ENCODE peak calls at places on chromosome 7, in four cellular contexts. R is cardiac fibroblast, C is psoas muscle, O is retinal pigment epithelial cell. E is an unnamed sample.
A peak's percentile ranks its signal among the peaks of the same experiment; 100 is the strongest.

GRCh38 chr7:98879198-98879988 is 1.1 kb downstream of the TRRAP start:
- DNase-seq in R (peak; percentile 31), C (no peak), O (no peak), E (no peak)

GRCh38 chr7:39720586-39720985 is 97.2 kb downstream of the RALA start:
- DNase-seq in R (no peak), C (no peak), O (no peak), E (no peak)

GRCh38 chr7:101815826-101816488 is 1.5 kb upstream of the CUX1 start:
- DNase-seq in R (peak; percentile 79), C (peak; percentile 87), O (no peak), E (no peak)

GRCh38 chr7:140375808-140376730 is 22.3 kb downstream of the SLC37A3 start:
- DNase-seq in R (no peak), C (no peak), O (no peak), E (no peak)

GRCh38 chr7:80508440-80508839 is 3.4 kb downstream of the GNAT3 start:
- DNase-seq in R (peak; percentile 31), C (no peak), O (peak; percentile 13), E (peak; percentile 42)

GRCh38 chr7:134515569-134516468 is 11.5 kb upstream of the AKR1B10 start:
- DNase-seq in R (peak; percentile 97), C (no peak), O (peak; percentile 78), E (peak; percentile 66)

GRCh38 chr7:2165610-2166594 is 66.8 kb downstream of the MAD1L1 start:
- DNase-seq in R (no peak), C (peak; percentile 67), O (no peak), E (no peak)

GRCh38 chr7:149625339-149625946 is 127.8 kb upstream of the ZNF746 start:
- DNase-seq in R (peak; percentile 79), C (peak; percentile 69), O (no peak), E (peak; percentile 21)

GRCh38 chr7:88132725-88133124 is 87.1 kb downstream of the SRI start:
- DNase-seq in R (no peak), C (no peak), O (no peak), E (no peak)

GRCh38 chr7:5586279-5586962 is 162.8 kb upstream of the TNRC18 start:
- DNase-seq in R (no peak), C (no peak), O (no peak), E (no peak)

GRCh38 chr7:4739528-4739992 is 35.9 kb upstream of the AP5Z1 start:
- DNase-seq in R (peak; percentile 81), C (peak; percentile 84), O (no peak), E (no peak)

GRCh38 chr7:75732764-75733630 is 5.7 kb downstream of the HIP1 start:
- DNase-seq in R (peak; percentile 84), C (peak; percentile 58), O (no peak), E (peak; percentile 59)

GRCh38 chr7:43018446-43018845 is 86.3 kb downstream of the MRPL32 start:
- DNase-seq in R (peak; percentile 54), C (no peak), O (no peak), E (no peak)

GRCh38 chr7:37225255-37226012 is 223.2 kb downstream of the ELMO1 start:
- DNase-seq in R (no peak), C (no peak), O (no peak), E (no peak)

GRCh38 chr7:112937651-112938390 is 147.6 kb upstream of the TMEM168 start:
- DNase-seq in R (peak; percentile 63), C (no peak), O (no peak), E (no peak)

GRCh38 chr7:99949645-99950228 is 20.3 kb upstream of the GJC3 start:
- DNase-seq in R (peak; percentile 44), C (no peak), O (no peak), E (no peak)

GRCh38 chr7:33903770-33904679 is 1.3 kb upstream of the BMPER start:
- DNase-seq in R (peak; percentile 57), C (peak; percentile 81), O (no peak), E (no peak)

GRCh38 chr7:138865843-138866242 is 67.8 kb upstream of the ATP6V0A4 start:
- DNase-seq in R (no peak), C (no peak), O (no peak), E (no peak)

GRCh38 chr7:46478046-46478445 is 557.0 kb upstream of the IGFBP3 start:
- DNase-seq in R (peak; percentile 66), C (no peak), O (no peak), E (peak; percentile 67)

GRCh38 chr7:1514993-1515392 is 10.8 kb upstream of the INTS1 start:
- DNase-seq in R (peak; percentile 47), C (no peak), O (no peak), E (no peak)

GRCh38 chr7:78472519-78472918 is 673.9 kb downstream of the PHTF2 start:
- DNase-seq in R (peak; percentile 63), C (no peak), O (no peak), E (peak; percentile 35)

GRCh38 chr7:148442933-148443332 is 147.6 kb upstream of the C7orf33 start:
- DNase-seq in R (no peak), C (no peak), O (no peak), E (no peak)

GRCh38 chr7:157872447-157872846 is 535.6 kb downstream of the DNAJB6 start:
- DNase-seq in R (no peak), C (no peak), O (no peak), E (no peak)

GRCh38 chr7:149598721-149599308 is 101.2 kb upstream of the ZNF746 start:
- DNase-seq in R (peak; percentile 52), C (no peak), O (no peak), E (no peak)

GRCh38 chr7:16627236-16627635 is 18.3 kb downstream of the ANKMY2 start:
- DNase-seq in R (peak; percentile 54), C (no peak), O (no peak), E (no peak)

GRCh38 chr7:142134944-142135343 is 23.4 kb downstream of the MGAM2 start:
- DNase-seq in R (peak; percentile 2), C (no peak), O (no peak), E (no peak)

GRCh38 chr7:67738958-67739357 is 742.3 kb downstream of the TYW1 start:
- DNase-seq in R (peak; percentile 24), C (no peak), O (peak; percentile 27), E (no peak)

DNA sequence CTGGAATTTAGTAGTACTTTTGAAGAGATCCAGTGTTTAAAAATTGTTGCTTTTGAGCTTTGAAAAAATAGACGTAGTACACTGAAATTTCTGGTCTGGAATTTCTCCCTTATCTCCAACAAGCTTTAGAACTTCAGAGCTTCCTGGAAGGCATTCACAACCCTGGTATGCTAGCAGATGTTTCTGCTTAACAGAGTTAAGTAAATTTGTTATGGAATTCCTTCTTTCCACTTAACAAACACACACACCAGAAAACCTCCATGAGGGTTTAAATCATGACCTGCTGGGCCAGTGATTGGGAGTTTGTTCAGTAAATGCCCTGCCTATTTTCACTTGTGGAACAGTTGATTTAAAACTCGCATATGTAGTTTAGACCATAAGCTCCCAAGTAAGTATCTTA is 13.7 kb downstream of the ASB15 start:
- DNase-seq in R (peak; percentile 52), C (no peak), O (no peak), E (no peak)
- H3K4me3 ChIP-seq in R (no peak overlapping the region), C (no peak overlapping the region), O (no peak overlapping the region), E (no peak overlapping the region)

DNA sequence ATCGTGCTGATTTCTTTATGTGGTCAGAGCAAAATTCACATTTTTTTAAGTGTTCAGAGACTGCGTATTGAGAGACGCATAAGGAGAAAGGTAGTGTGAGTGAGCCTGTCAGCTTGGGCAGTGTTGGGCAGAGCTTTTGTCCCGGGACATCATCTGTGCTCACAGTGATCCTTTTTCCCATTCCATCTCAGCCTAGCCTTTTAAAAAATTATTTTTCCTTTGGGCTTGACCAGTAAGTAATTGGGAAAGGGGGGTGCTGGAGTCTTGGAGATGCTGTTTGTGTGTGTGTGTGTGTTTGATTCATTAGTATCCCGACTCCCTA is 1.5 kb downstream of the NRF1 start:
- DNase-seq in R (no peak), C (no peak), O (no peak), E (no peak)
- TF ChIP-seq CTCF in R (no peak), C (no peak), O (no peak), E (no peak)

GRCh38 chr7:36155811-36156361 is 2.8 kb downstream of the EEPD1 start:
- DNase-seq in R (no peak), C (peak; percentile 89), O (no peak), E (no peak)

GRCh38 chr7:36160313-36160712 is 7.3 kb downstream of the EEPD1 start:
- DNase-seq in R (no peak), C (no peak), O (no peak), E (no peak)

GRCh38 chr7:36158321-36158605 is 5.2 kb downstream of the EEPD1 start:
- DNase-seq in R (no peak), C (no peak), O (no peak), E (no peak)

GRCh38 chr7:36159618-36160017 is 6.6 kb downstream of the EEPD1 start:
- DNase-seq in R (no peak), C (no peak), O (no peak), E (no peak)

DNA sequence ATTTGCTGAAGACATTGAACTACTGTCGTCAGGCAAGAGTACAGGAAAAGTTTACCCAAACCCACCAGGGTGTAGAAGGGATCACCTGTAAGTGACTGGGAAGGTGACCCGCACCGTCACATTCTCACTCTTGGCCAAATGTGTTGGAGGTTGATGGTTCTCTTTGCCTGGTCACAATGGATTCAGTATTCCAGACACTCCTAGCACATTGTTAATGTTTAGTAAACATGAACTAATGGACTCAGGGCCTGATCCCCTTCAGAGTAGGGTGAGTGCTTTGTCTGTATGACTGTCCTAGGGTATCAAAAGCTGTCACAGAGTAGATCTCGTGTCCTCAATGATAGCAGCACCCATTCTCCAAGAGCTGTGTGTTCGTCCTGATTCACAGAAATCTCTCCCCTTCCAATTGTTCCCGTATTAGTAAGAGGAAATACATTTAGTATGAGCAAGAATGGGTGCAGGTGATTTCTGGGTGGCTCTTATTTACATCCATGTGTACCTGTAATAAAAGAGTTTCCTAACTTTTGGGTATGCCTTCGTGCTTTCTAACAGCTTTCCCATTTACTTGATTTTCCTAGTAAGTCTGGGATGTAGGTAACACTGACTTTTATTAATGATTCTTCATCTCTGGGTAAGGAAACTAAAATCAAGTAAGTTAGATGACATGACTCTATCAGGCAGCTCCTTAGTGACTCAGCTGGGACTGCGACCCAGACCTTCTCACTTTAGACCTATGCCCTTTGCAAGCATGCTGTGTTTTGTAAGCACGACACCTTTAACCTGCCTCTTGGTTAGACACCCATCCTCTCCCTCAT is 4.7 kb downstream of the EEPD1 start:
- DNase-seq in R (no peak), C (no peak), O (no peak), E (no peak)
- H3K4me3 ChIP-seq in R (no peak overlapping the region), C (peak overlapping the region; percentile 93), O (no peak overlapping the region), E (no peak overlapping the region)

DNA sequence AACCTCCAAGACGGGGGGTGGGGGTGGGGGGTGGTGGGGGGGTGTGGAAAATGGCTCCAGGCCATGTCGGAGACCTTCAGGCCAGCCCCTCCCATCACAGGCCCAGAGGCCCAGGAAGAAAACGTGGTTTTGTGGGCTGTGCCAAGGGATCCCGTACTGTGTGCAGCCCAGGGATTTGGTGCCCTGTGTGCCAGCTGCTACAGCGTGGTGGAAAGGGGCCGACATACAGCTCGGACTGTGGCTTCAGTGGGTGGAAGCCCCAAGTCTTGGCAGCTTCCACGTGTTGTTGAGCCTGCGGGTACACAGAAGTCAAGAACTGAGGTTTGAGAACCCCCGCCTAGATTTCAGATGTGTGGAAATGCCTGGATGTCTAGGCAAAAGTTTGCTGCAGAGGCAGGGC is 259.7 kb downstream of the HGF start:
- DNase-seq in R (no peak), C (no peak), O (no peak), E (no peak)
- TF ChIP-seq CTCF in R (no peak), C (no peak), O (no peak), E (no peak)

GRCh38 chr7:128737441-128737840 is 1.7 kb upstream of the CALU start:
- DNase-seq in R (no peak), C (no peak), O (no peak), E (no peak)

GRCh38 chr7:128739048-128739962 is at the start of gene CALU:
- DNase-seq in R (peak; percentile 97), C (peak; percentile 98), O (peak; percentile 88), E (peak; percentile 89)

GRCh38 chr7:128738570-128739047 is 550 bp upstream of the CALU start:
- DNase-seq in R (no peak), C (no peak), O (no peak), E (no peak)

GRCh38 chr7:128739990-128740682 is 977 bp downstream of the CALU start:
- DNase-seq in R (no peak), C (no peak), O (no peak), E (no peak)

GRCh38 chr7:128737867-128738390 is 1.2 kb upstream of the CALU start:
- DNase-seq in R (peak; percentile 82), C (no peak), O (peak; percentile 62), E (peak; percentile 11)
- H3K4me3 ChIP-seq in R (no peak overlapping the region), C (no peak overlapping the region), O (no peak overlapping the region), E (no peak overlapping the region)

E was measured in HFF-Myc.